ENCODE peak calls at places on chromosomes 1 and 21, in eight cellular contexts. F is GM13976, J is PC-9, U is omental fat pad, B is Calu3, Y is cardiac fibroblast, C is lung, O is NB4. X is an unnamed sample.

GRCh38 chr1:199301472-199301871 is 662.6 kb downstream of the PTPRC start:
- DNase-seq in U (no peak), C (no peak), J (no peak), O (no peak), F (no peak), B (no peak), Y (peak), X (peak)

GRCh38 chr1:200866521-200866920 is 6.3 kb upstream of the GPR25 start:
- DNase-seq in C (no peak), Y (no peak), F (peak), B (no peak), U (no peak), J (no peak), O (no peak), X (no peak)

GRCh38 chr21:41835711-41836154 is 43.4 kb downstream of the PRDM15 start:
- DNase-seq in C (no peak), Y (no peak), B (no peak), U (no peak), O (no peak), J (no peak), F (no peak), X (no peak)

GRCh38 chr1:210937846-210938245 is 196.1 kb downstream of the KCNH1 start:
- DNase-seq in C (no peak), O (no peak), J (no peak), Y (no peak), B (no peak), F (no peak), U (no peak), X (no peak)

GRCh38 chr1:229342305-229342901 is 444 bp downstream of the CCSAP start:
- DNase-seq in U (peak), O (peak), B (peak), Y (peak), F (peak), C (peak), J (peak), X (peak)

GRCh38 chr21:46667735-46668380 is 32.4 kb downstream of the PRMT2 start:
- DNase-seq in U (no peak), O (peak), Y (peak), F (peak), B (peak), J (peak), C (no peak), X (peak)

GRCh38 chr1:2105781-2106524 is 55.7 kb downstream of the PRKCZ start:
- DNase-seq in U (no peak), J (no peak), C (no peak), F (no peak), B (no peak), O (no peak), Y (no peak), X (no peak)

GRCh38 chr1:77044133-77044849 is 174.9 kb downstream of the PIGK start:
- DNase-seq in Y (no peak), U (no peak), J (no peak), F (no peak), C (no peak), B (no peak), O (no peak), X (no peak)

GRCh38 chr1:153220606-153221303 is 3.4 kb downstream of the PRR9 start:
- DNase-seq in C (no peak), U (no peak), J (no peak), Y (no peak), F (no peak), B (no peak), O (no peak), X (no peak)

GRCh38 chr1:234977891-234978396 is 150.7 kb downstream of the TOMM20 start:
- DNase-seq in U (no peak), Y (no peak), C (no peak), J (no peak), F (no peak), O (no peak), B (no peak), X (no peak)

GRCh38 chr1:227892930-227893695 is 54.6 kb downstream of the WNT9A start:
- DNase-seq in U (peak), B (peak), J (no peak), O (no peak), Y (no peak), C (no peak), F (no peak), X (no peak)

DNA sequence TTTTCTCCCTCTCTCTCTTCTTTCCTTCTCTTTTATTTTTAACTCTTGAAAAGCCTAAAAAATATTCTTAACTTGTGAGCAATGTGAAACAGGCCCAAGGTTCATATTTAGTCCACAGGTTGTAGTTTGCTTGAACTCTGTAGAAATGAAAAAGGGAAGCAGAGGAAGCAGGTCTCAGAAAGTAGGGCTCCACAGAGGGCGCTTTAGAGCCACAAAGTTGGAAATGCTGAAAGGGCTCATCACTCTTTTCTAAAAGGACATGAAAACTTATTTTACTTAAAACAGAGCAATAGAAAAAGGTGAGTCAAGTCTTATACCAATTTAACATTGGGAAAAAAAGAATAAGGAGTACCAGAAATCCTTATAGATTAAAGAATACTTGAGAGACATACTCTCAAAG is 247.0 kb downstream of the USP25 start:
- DNase-seq in Y (peak), J (no peak), B (peak), O (peak), U (no peak), C (no peak), F (no peak), X (peak)
- TF ChIP-seq CTCF in Y (peak), J (peak), B (no peak), O (peak), U (no peak), C (no peak), F (no peak), X (peak)

GRCh38 chr1:214174508-214175199 is 106.3 kb upstream of the SMYD2 start:
- DNase-seq in U (no peak), B (no peak), Y (no peak), O (no peak), C (no peak), F (no peak), J (no peak), X (no peak)
- TF ChIP-seq CTCF in U (no peak), B (no peak), Y (no peak), O (no peak), C (no peak), F (no peak), J (no peak), X (no peak)

GRCh38 chr21:44755227-44755626 is 43.9 kb upstream of the TSPEAR start:
- DNase-seq in F (no peak), O (no peak), C (no peak), Y (peak), B (no peak), U (no peak), J (no peak), X (no peak)
- TF ChIP-seq CTCF in F (no peak), O (no peak), C (no peak), Y (peak), B (no peak), U (no peak), J (peak), X (no peak)

DNA sequence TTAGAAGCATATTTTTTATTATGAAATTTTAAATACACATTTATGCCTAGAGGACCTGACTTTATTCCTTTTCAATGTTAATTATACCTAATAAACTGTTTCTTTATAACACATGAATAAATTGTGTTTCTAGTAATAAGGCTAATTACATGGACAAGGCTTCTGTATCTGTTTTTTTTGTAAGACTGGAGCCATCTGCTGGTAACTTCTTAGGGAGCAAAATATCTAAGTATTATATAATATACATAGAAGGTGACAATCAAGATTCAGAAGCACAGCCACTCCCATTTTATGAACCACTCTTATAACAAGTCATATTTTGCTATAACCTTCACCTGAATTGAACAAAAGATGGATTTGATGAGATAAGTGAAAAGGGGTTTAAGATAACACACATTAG is 84.2 kb downstream of the LBR start:
- DNase-seq in J (no peak), U (no peak), O (peak), B (no peak), C (no peak), F (no peak), Y (peak), X (no peak)
- TF ChIP-seq CTCF in J (peak), U (no peak), O (no peak), B (no peak), C (no peak), F (no peak), Y (peak), X (peak)

DNA sequence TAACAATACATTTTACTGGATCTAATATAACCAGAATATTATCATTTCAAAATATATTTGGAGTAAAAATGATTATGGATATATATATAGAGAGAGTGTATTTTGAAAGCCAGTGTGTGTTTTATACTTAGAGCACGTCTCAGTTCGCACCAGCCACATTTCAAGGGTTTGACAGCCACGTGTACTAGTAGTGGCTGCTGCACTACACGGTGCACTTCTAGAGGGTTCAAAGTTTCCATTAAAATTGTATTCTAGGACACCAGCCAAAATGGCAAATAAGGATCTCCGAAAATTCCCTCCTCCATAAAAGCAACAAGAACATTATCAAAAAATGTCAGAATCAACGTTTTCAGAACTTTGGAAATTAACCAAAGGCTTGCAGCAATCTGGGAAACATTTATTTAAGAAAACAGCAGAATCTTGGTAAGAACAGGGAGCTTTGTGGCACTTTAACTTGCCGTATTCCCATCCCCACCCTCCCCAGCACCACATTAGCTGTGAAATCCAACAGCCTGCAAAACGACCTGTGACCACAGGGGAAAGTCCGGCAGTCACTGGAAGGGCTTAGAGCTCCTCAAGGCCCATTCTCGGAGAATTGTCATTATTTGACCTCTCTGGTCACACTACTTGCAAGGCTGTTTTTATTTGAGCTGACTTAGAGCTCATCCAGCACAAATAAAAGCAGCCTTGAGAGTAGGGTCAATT is 33.5 kb upstream of the MRPS6 start:
- DNase-seq in C (no peak), B (no peak), Y (no peak), O (no peak), J (no peak), F (no peak), U (no peak), X (no peak)
- TF ChIP-seq CTCF in C (no peak), B (no peak), Y (no peak), O (no peak), J (no peak), F (no peak), U (no peak), X (no peak)

GRCh38 chr21:39972471-39972870 is 105.2 kb downstream of the PCP4 start:
- DNase-seq in B (no peak), C (no peak), Y (no peak), O (no peak), U (no peak), F (no peak), J (no peak), X (peak)

GRCh38 chr21:39971961-39972360 is 104.7 kb downstream of the PCP4 start:
- DNase-seq in J (no peak), U (no peak), O (no peak), C (no peak), B (no peak), F (no peak), Y (no peak), X (peak)

GRCh38 chr21:39966786-39967185 is 99.5 kb downstream of the PCP4 start:
- DNase-seq in Y (no peak), O (no peak), U (no peak), F (no peak), C (no peak), B (no peak), J (no peak), X (no peak)

GRCh38 chr21:39969691-39970364 is 102.6 kb downstream of the PCP4 start:
- DNase-seq in O (no peak), U (no peak), Y (no peak), C (no peak), F (no peak), J (no peak), B (no peak), X (no peak)

DNA sequence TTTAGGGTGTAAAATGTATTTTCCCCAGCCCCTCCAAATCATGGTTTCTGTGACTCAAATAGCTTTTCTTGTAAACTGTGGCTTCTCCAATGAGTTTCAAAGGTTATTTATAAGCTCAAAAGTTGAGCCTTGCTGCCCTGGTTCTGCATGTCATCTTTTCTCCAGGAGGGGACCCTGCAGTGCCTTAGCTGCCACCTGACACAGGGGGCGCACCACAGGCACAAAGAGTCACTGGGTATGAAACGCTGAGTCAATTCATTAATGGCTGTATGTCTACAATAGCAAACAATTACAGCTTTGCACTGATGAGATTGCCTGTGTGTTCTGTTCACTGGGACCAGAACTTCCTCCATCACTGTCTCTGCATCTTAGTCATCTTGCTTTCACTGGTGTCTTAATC is 100.8 kb downstream of the PCP4 start:
- DNase-seq in F (no peak), O (no peak), B (no peak), U (no peak), Y (no peak), J (no peak), C (no peak), X (no peak)
- TF ChIP-seq CTCF in F (no peak), O (no peak), B (no peak), U (no peak), Y (no peak), J (no peak), C (no peak), X (no peak)

GRCh38 chr1:84653130-84653680 is 37.1 kb downstream of the SSX2IP start:
- DNase-seq in J (no peak), C (no peak), U (no peak), F (no peak), O (peak), B (no peak), Y (peak), X (no peak)
- TF ChIP-seq CTCF in J (no peak), C (no peak), U (no peak), F (no peak), O (no peak), B (no peak), Y (no peak), X (no peak)

GRCh38 chr1:52152572-52152971 is 10.7 kb downstream of the ZFYVE9 start:
- DNase-seq in F (no peak), Y (no peak), O (no peak), B (no peak), J (no peak), U (no peak), C (no peak), X (no peak)
- TF ChIP-seq CTCF in F (no peak), Y (no peak), O (no peak), B (no peak), J (no peak), U (no peak), C (no peak), X (no peak)

GRCh38 chr1:16072616-16073484 is 601 bp downstream of the FAM131C start:
- DNase-seq in Y (no peak), U (no peak), J (no peak), O (no peak), F (no peak), C (no peak), B (no peak), X (peak)
- TF ChIP-seq CTCF in Y (no peak), U (no peak), J (no peak), O (no peak), F (no peak), C (no peak), B (no peak), X (no peak)